ENCODE peak calls at places on chromosomes 3 and 15, in six cellular contexts. N, Y, T, K, I and R are unnamed samples. For H3K27me3, the result is how much of the 10 kb centered on the place peaks cover.

GRCh38 chr15:75842722-75843617 is at the start of gene UBE2Q2:
- DNase-seq in N (peak), Y (peak), T (peak), K (peak), I (peak), R (peak)

GRCh38 chr15:77292924-77293558 is 126.9 kb downstream of the PEAK1 start:
- DNase-seq in N (no peak), Y (no peak), T (peak), K (peak), I (no peak), R (no peak)

GRCh38 chr15:91224750-91225380 is 124.8 kb downstream of the SV2B start:
- DNase-seq in N (peak), Y (no peak), T (peak), K (peak), I (peak), R (no peak)

GRCh38 chr3:190534386-190534785 is 20.5 kb downstream of the IL1RAP start:
- DNase-seq in N (peak), Y (no peak), T (no peak), K (no peak), I (no peak), R (no peak)

GRCh38 chr3:53078656-53079055 is 32.8 kb upstream of the SFMBT1 start:
- DNase-seq in N (no peak), Y (no peak), T (no peak), K (no peak), I (no peak), R (no peak)

GRCh38 chr3:72633101-72633500 is 215.1 kb downstream of the SHQ1 start:
- DNase-seq in N (peak), Y (no peak), T (no peak), K (no peak), I (no peak), R (peak)

GRCh38 chr3:105606052-105606451 is 239.3 kb downstream of the ALCAM start:
- DNase-seq in N (peak), Y (no peak), T (no peak), K (peak), I (no peak), R (no peak)

GRCh38 chr3:47475029-47475569 is 642 bp downstream of the SCAP start:
- DNase-seq in N (peak), Y (no peak), T (no peak), K (peak), I (peak), R (no peak)

GRCh38 chr3:56467108-56467507 is 1.2 kb downstream of the ERC2 start:
- DNase-seq in N (peak), Y (no peak), T (peak), K (peak), I (peak), R (peak)

GRCh38 chr3:197522183-197522715 is 33.5 kb downstream of the BDH1 start:
- DNase-seq in N (no peak), Y (no peak), T (no peak), K (no peak), I (peak), R (no peak)

GRCh38 chr3:51382947-51383578 is 2.0 kb upstream of the MANF start:
- DNase-seq in N (no peak), Y (no peak), T (no peak), K (no peak), I (no peak), R (no peak)

GRCh38 chr3:193992638-193993037 is 143.3 kb upstream of the HES1 start:
- DNase-seq in N (no peak), Y (no peak), T (no peak), K (no peak), I (no peak), R (no peak)

GRCh38 chr3:133457465-133458067 is 57.7 kb downstream of the BFSP2 start:
- DNase-seq in N (no peak), Y (no peak), T (no peak), K (no peak), I (no peak), R (no peak)

GRCh38 chr3:49512791-49513355 is 41.4 kb upstream of the BSN start:
- DNase-seq in N (no peak), Y (no peak), T (peak), K (no peak), I (no peak), R (no peak)

GRCh38 chr3:57805674-57806073 is 49.6 kb downstream of the SLMAP start:
- DNase-seq in N (peak), Y (no peak), T (peak), K (peak), I (no peak), R (peak)

GRCh38 chr15:39051931-39052705 is 487.5 kb upstream of the RASGRP1 start:
- DNase-seq in N (no peak), Y (no peak), T (no peak), K (no peak), I (no peak), R (no peak)

GRCh38 chr3:141066593-141066860 is 15.4 kb downstream of the SPSB4 start:
- DNase-seq in N (no peak), Y (no peak), T (no peak), K (no peak), I (no peak), R (no peak)

GRCh38 chr3:189569473-189569872 is 61.7 kb upstream of the TP63 start:
- DNase-seq in N (no peak), Y (no peak), T (no peak), K (no peak), I (no peak), R (no peak)

GRCh38 chr15:20340331-20340811 is 201.2 kb downstream of the GOLGA6L6 start:
- DNase-seq in N (peak), Y (peak), T (no peak), K (peak), I (no peak), R (peak)

GRCh38 chr3:137263982-137264777 is 306.4 kb downstream of the IL20RB start:
- DNase-seq in N (no peak), Y (peak), T (no peak), K (no peak), I (peak), R (peak)

GRCh38 chr15:81303241-81304225 is 20.4 kb downstream of the STARD5 start:
- DNase-seq in N (no peak), Y (no peak), T (no peak), K (peak), I (no peak), R (no peak)

GRCh38 chr15:79065744-79066376 is 24.7 kb downstream of the RASGRF1 start:
- DNase-seq in N (no peak), Y (no peak), T (peak), K (no peak), I (no peak), R (no peak)

DNA sequence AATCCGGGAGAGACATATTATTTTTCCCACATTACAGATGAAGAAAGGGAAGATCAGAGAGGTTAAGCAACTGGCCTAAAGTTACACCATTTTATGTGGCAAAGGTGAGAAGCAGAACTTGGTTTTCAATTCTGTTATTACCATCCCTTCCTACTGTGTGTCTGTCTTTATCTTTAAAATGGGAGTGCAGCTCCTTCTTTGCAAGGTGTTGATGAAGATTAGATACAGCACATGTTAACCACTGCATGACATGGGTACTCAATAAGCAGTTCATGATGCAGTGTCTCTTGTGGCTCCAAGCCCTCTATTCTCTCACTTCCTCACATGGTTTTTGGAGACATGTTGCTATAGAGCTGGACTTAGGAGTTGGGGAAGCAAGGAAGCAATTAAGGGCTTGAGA is 23.1 kb upstream of the TBC1D21 start:
- DNase-seq in N (no peak), Y (no peak), T (no peak), K (no peak), I (no peak), R (no peak)
- H3K27me3 ChIP-seq in N (under half), Y (under half), T (under half), K (under half), I (under half), R (under half)

DNA sequence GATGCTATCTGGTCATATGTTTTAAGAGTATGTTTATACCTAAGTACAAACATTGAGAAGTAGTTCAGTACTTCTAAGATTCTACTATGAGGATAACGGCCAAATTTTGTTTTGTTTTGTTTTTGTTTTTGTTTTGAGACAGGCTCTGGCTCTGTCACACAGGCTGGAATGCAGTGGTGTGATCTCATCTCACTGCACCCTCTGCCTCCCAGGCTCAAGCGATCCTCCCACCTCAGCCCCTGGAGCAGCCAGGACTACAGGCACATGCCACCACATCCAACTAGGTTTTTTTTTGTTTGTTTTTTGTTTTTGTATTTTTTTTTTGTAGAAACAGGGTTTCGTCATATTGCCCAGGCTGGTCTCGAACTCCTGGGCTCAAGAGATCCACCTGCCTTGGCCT is 47.5 kb upstream of the RPS17 start:
- DNase-seq in N (no peak), Y (no peak), T (peak), K (no peak), I (no peak), R (no peak)
- H3K27me3 ChIP-seq in N (under half), Y (under half), T (under half), K (under half), I (under half), R (under half)

GRCh38 chr15:98286200-98286599 is 325.7 kb downstream of the ARRDC4 start:
- DNase-seq in N (no peak), Y (no peak), T (no peak), K (no peak), I (no peak), R (no peak)

GRCh38 chr15:98281130-98281529 is 320.6 kb downstream of the ARRDC4 start:
- DNase-seq in N (no peak), Y (no peak), T (peak), K (no peak), I (no peak), R (no peak)

GRCh38 chr15:98286831-98287230 is 326.3 kb downstream of the ARRDC4 start:
- DNase-seq in N (peak), Y (no peak), T (no peak), K (no peak), I (no peak), R (peak)

GRCh38 chr15:98280576-98280975 is 320.1 kb downstream of the ARRDC4 start:
- DNase-seq in N (no peak), Y (no peak), T (no peak), K (no peak), I (no peak), R (no peak)

DNA sequence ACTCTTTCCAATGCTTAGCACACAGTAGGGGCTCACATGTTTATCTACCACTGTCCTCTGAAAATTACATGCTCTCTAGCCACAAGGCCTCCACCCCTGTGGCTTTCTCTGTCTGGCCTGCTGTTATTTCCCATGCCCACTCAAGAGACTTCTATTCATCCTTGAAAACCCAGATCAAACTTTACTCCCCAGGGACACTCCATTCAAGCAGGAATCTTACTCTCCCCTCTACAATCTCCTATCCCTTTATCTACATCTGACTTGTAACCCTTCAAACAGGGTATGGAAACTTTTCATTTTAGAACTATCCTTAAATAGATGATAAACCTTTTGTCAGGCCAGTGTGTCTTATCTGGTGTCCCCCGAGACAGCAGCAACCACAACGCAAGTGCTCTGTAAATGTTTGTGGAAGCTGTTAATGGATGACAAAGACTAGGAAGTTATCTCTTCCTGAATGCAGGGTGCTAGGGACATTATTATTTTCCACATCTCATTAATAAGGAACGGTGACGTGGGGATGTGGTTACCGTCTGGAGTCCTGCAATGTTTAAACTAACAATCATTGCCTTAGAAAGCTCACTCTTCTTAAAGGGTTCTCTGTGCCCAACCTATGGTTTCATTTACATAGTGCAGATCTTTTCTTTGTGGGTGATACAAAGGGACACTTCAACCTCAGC is 322.3 kb downstream of the ARRDC4 start:
- DNase-seq in N (no peak), Y (no peak), T (peak), K (no peak), I (no peak), R (no peak)
- H3K27me3 ChIP-seq in N (under half), Y (under half), T (under half), K (under half), I (under half), R (under half)

GRCh38 chr15:96407482-96407881 is 77.0 kb downstream of the NR2F2 start:
- DNase-seq in N (no peak), Y (no peak), T (no peak), K (no peak), I (no peak), R (no peak)
- H3K27me3 ChIP-seq in N (under half), Y (half or more), T (half or more), K (under half), I (under half), R (under half)

GRCh38 chr15:66152650-66153049 is 100.9 kb downstream of the MEGF11 start:
- DNase-seq in N (no peak), Y (no peak), T (no peak), K (no peak), I (no peak), R (no peak)

GRCh38 chr15:66148187-66148586 is 105.4 kb downstream of the MEGF11 start:
- DNase-seq in N (no peak), Y (no peak), T (no peak), K (no peak), I (no peak), R (no peak)

GRCh38 chr15:66147440-66147839 is 106.1 kb downstream of the MEGF11 start:
- DNase-seq in N (no peak), Y (no peak), T (no peak), K (no peak), I (no peak), R (no peak)

GRCh38 chr15:66151809-66152208 is 101.7 kb downstream of the MEGF11 start:
- DNase-seq in N (no peak), Y (no peak), T (no peak), K (no peak), I (peak), R (no peak)

GRCh38 chr15:66149871-66150270 is 103.7 kb downstream of the MEGF11 start:
- DNase-seq in N (no peak), Y (no peak), T (no peak), K (no peak), I (no peak), R (no peak)
- H3K27me3 ChIP-seq in N (under half), Y (under half), T (under half), K (under half), I (under half), R (under half)

GRCh38 chr15:33137101-33137500 is 57.4 kb downstream of the FMN1 start:
- DNase-seq in N (no peak), Y (no peak), T (no peak), K (no peak), I (no peak), R (no peak)

GRCh38 chr15:33135355-33135781 is 59.1 kb downstream of the FMN1 start:
- DNase-seq in N (no peak), Y (no peak), T (no peak), K (no peak), I (no peak), R (no peak)

GRCh38 chr15:33142708-33143107 is 51.8 kb downstream of the FMN1 start:
- DNase-seq in N (no peak), Y (no peak), T (no peak), K (no peak), I (no peak), R (no peak)

GRCh38 chr15:33138000-33138399 is 56.5 kb downstream of the FMN1 start:
- DNase-seq in N (no peak), Y (no peak), T (no peak), K (no peak), I (no peak), R (no peak)

GRCh38 chr15:33140326-33140725 is 54.2 kb downstream of the FMN1 start:
- DNase-seq in N (no peak), Y (no peak), T (no peak), K (no peak), I (no peak), R (no peak)
- H3K27me3 ChIP-seq in N (under half), Y (under half), T (under half), K (under half), I (under half), R (under half)